ENCODE peak calls at places on chromosome 4, in five cellular contexts. One of them, this sample, is unnamed.

GRCh38 chr4:1410491-1411325 is 4.5 kb upstream of the NKX1-1 start:
- DNase-seq in fibroblast of the conjunctiva: no peak
- DNase-seq in memory B cell: no peak
- DNase-seq in activated CD4-positive, alpha-beta T cell treated with anti-CD3 and anti-CD28 coated beads for 48 hours: peak; percentile 63
- DNase-seq in ovary: peak; percentile 37
- DNase-seq in this sample: peak; percentile 10

GRCh38 chr4:83876047-83876446 is 340.1 kb downstream of the GPAT3 start:
- DNase-seq in fibroblast of the conjunctiva: no peak
- DNase-seq in memory B cell: no peak
- DNase-seq in activated CD4-positive, alpha-beta T cell treated with anti-CD3 and anti-CD28 coated beads for 48 hours: no peak
- DNase-seq in ovary: no peak
- DNase-seq in this sample: no peak

GRCh38 chr4:102760645-102761477 is at the start of gene MANBA:
- DNase-seq in fibroblast of the conjunctiva: peak; percentile 34
- DNase-seq in memory B cell: peak; percentile 90
- DNase-seq in activated CD4-positive, alpha-beta T cell treated with anti-CD3 and anti-CD28 coated beads for 48 hours: peak; percentile 88
- DNase-seq in ovary: peak; percentile 70
- DNase-seq in this sample: peak; percentile 20

GRCh38 chr4:37476256-37476655 is 209.9 kb downstream of the RELL1 start:
- DNase-seq in fibroblast of the conjunctiva: no peak
- DNase-seq in memory B cell: no peak
- DNase-seq in activated CD4-positive, alpha-beta T cell treated with anti-CD3 and anti-CD28 coated beads for 48 hours: no peak
- DNase-seq in ovary: no peak
- DNase-seq in this sample: no peak

GRCh38 chr4:109945056-109945455 is 32.4 kb downstream of the EGF start:
- DNase-seq in fibroblast of the conjunctiva: no peak
- DNase-seq in memory B cell: no peak
- DNase-seq in activated CD4-positive, alpha-beta T cell treated with anti-CD3 and anti-CD28 coated beads for 48 hours: peak; percentile 69
- DNase-seq in ovary: no peak
- DNase-seq in this sample: no peak

GRCh38 chr4:114103908-114104307 is 124.5 kb upstream of the ARSJ start:
- DNase-seq in fibroblast of the conjunctiva: no peak
- DNase-seq in memory B cell: no peak
- DNase-seq in activated CD4-positive, alpha-beta T cell treated with anti-CD3 and anti-CD28 coated beads for 48 hours: no peak
- DNase-seq in ovary: no peak
- DNase-seq in this sample: no peak

GRCh38 chr4:151658959-151659593 is 101.7 kb downstream of the GATB start:
- DNase-seq in fibroblast of the conjunctiva: peak; percentile 4
- DNase-seq in memory B cell: no peak
- DNase-seq in activated CD4-positive, alpha-beta T cell treated with anti-CD3 and anti-CD28 coated beads for 48 hours: no peak
- DNase-seq in ovary: no peak
- DNase-seq in this sample: no peak

GRCh38 chr4:100497729-100498250 is 20.0 kb downstream of the EMCN start:
- DNase-seq in fibroblast of the conjunctiva: no peak
- DNase-seq in memory B cell: no peak
- DNase-seq in activated CD4-positive, alpha-beta T cell treated with anti-CD3 and anti-CD28 coated beads for 48 hours: no peak
- DNase-seq in ovary: no peak
- DNase-seq in this sample: no peak

GRCh38 chr4:149788286-149788685 is 27.4 kb downstream of the IQCM start:
- DNase-seq in fibroblast of the conjunctiva: no peak
- DNase-seq in memory B cell: no peak
- DNase-seq in activated CD4-positive, alpha-beta T cell treated with anti-CD3 and anti-CD28 coated beads for 48 hours: no peak
- DNase-seq in ovary: no peak
- DNase-seq in this sample: no peak

GRCh38 chr4:15712214-15712613 is 9.3 kb downstream of the BST1 start:
- DNase-seq in fibroblast of the conjunctiva: no peak
- DNase-seq in memory B cell: no peak
- DNase-seq in activated CD4-positive, alpha-beta T cell treated with anti-CD3 and anti-CD28 coated beads for 48 hours: no peak
- DNase-seq in ovary: no peak
- DNase-seq in this sample: no peak

GRCh38 chr4:190014771-190015537 is 12.1 kb downstream of the FRG2 start:
- DNase-seq in fibroblast of the conjunctiva: no peak
- DNase-seq in memory B cell: no peak
- DNase-seq in activated CD4-positive, alpha-beta T cell treated with anti-CD3 and anti-CD28 coated beads for 48 hours: peak; percentile 7
- DNase-seq in ovary: no peak
- DNase-seq in this sample: no peak

GRCh38 chr4:118369231-118369630 is 16.4 kb upstream of the PRSS12 start:
- DNase-seq in fibroblast of the conjunctiva: no peak
- DNase-seq in memory B cell: no peak
- DNase-seq in activated CD4-positive, alpha-beta T cell treated with anti-CD3 and anti-CD28 coated beads for 48 hours: no peak
- DNase-seq in ovary: no peak
- DNase-seq in this sample: no peak

GRCh38 chr4:149999485-150000074 is 78.7 kb upstream of the DCLK2 start:
- DNase-seq in fibroblast of the conjunctiva: peak; percentile 80
- DNase-seq in memory B cell: no peak
- DNase-seq in activated CD4-positive, alpha-beta T cell treated with anti-CD3 and anti-CD28 coated beads for 48 hours: no peak
- DNase-seq in ovary: no peak
- DNase-seq in this sample: peak; percentile 59

GRCh38 chr4:15914736-15915135 is 23.8 kb downstream of the FGFBP1 start:
- DNase-seq in fibroblast of the conjunctiva: no peak
- DNase-seq in memory B cell: no peak
- DNase-seq in activated CD4-positive, alpha-beta T cell treated with anti-CD3 and anti-CD28 coated beads for 48 hours: no peak
- DNase-seq in ovary: no peak
- DNase-seq in this sample: no peak

GRCh38 chr4:187995322-187996207 is at the start of gene ZFP42:
- DNase-seq in fibroblast of the conjunctiva: no peak
- DNase-seq in memory B cell: no peak
- DNase-seq in activated CD4-positive, alpha-beta T cell treated with anti-CD3 and anti-CD28 coated beads for 48 hours: no peak
- DNase-seq in ovary: no peak
- DNase-seq in this sample: no peak

GRCh38 chr4:42296196-42296595 is 101.1 kb upstream of the SHISA3 start:
- DNase-seq in fibroblast of the conjunctiva: no peak
- DNase-seq in memory B cell: no peak
- DNase-seq in activated CD4-positive, alpha-beta T cell treated with anti-CD3 and anti-CD28 coated beads for 48 hours: no peak
- DNase-seq in ovary: no peak
- DNase-seq in this sample: no peak

GRCh38 chr4:59570850-59571476 is 1629.2 kb upstream of the ADGRL3 start:
- DNase-seq in fibroblast of the conjunctiva: no peak
- DNase-seq in memory B cell: no peak
- DNase-seq in activated CD4-positive, alpha-beta T cell treated with anti-CD3 and anti-CD28 coated beads for 48 hours: no peak
- DNase-seq in ovary: no peak
- DNase-seq in this sample: no peak

GRCh38 chr4:113593400-113594230 is 167.9 kb downstream of the CAMK2D start:
- DNase-seq in fibroblast of the conjunctiva: no peak
- DNase-seq in memory B cell: no peak
- DNase-seq in activated CD4-positive, alpha-beta T cell treated with anti-CD3 and anti-CD28 coated beads for 48 hours: no peak
- DNase-seq in ovary: no peak
- DNase-seq in this sample: no peak

GRCh38 chr4:14994242-14994641 is 8.0 kb upstream of the CPEB2 start:
- DNase-seq in fibroblast of the conjunctiva: no peak
- DNase-seq in memory B cell: no peak
- DNase-seq in activated CD4-positive, alpha-beta T cell treated with anti-CD3 and anti-CD28 coated beads for 48 hours: no peak
- DNase-seq in ovary: no peak
- DNase-seq in this sample: no peak

GRCh38 chr4:76214269-76214628 is 625 bp upstream of the SCARB2 start:
- DNase-seq in fibroblast of the conjunctiva: no peak
- DNase-seq in memory B cell: no peak
- DNase-seq in activated CD4-positive, alpha-beta T cell treated with anti-CD3 and anti-CD28 coated beads for 48 hours: no peak
- DNase-seq in ovary: no peak
- DNase-seq in this sample: no peak

GRCh38 chr4:173135241-173135847 is 33.3 kb upstream of the GALNT7 start:
- DNase-seq in fibroblast of the conjunctiva: no peak
- DNase-seq in memory B cell: no peak
- DNase-seq in activated CD4-positive, alpha-beta T cell treated with anti-CD3 and anti-CD28 coated beads for 48 hours: no peak
- DNase-seq in ovary: no peak
- DNase-seq in this sample: no peak

GRCh38 chr4:7976025-7976424 is 36.4 kb upstream of the AFAP1 start:
- DNase-seq in fibroblast of the conjunctiva: no peak
- DNase-seq in memory B cell: no peak
- DNase-seq in activated CD4-positive, alpha-beta T cell treated with anti-CD3 and anti-CD28 coated beads for 48 hours: no peak
- DNase-seq in ovary: no peak
- DNase-seq in this sample: no peak

GRCh38 chr4:138190452-138190858 is 51.7 kb downstream of the SLC7A11 start:
- DNase-seq in fibroblast of the conjunctiva: no peak
- DNase-seq in memory B cell: no peak
- DNase-seq in activated CD4-positive, alpha-beta T cell treated with anti-CD3 and anti-CD28 coated beads for 48 hours: no peak
- DNase-seq in ovary: no peak
- DNase-seq in this sample: no peak

This sample was measured in HFF-Myc.